ENCODE peak calls at places on chromosomes 11 and 22, in nine cellular contexts. K is NCI-H2029 treated with DMSO at 0.1 percent for 48 hours; F is NAMALWA; B is DMS153; G is stimulated activated CD8-positive, alpha-beta memory T cell treated with anti-CD3 and anti-CD28 coated beads, Interleukin-12 subunit alpha, Interleukin-12 subunit beta, amount 100 ng/mL, for 4 hours; V is stimulated activated CD4-positive, alpha-beta T cell treated with anti-CD3 and anti-CD28 coated beads, Interleukin-12 subunit alpha, Interleukin-12 subunit beta, amount 100 ng/mL, for 24 hours; T is A549; Y is NCI-H446; M is activated T-cell treated with anti-CD3 and anti-CD28 coated beads for 48 hours. C is an unnamed sample.

GRCh38 chr11:122045181-122045586 is 70.8 kb downstream of the BLID start:
- DNase-seq in K (no peak), F (no peak), B (no peak), G (no peak), V (no peak), T (no peak), Y (no peak), M (no peak), C (no peak)

GRCh38 chr11:95920460-95921105 is 3.3 kb downstream of the MTMR2 start:
- DNase-seq in K (no peak), F (no peak), B (no peak), G (no peak), V (no peak), T (no peak), Y (peak), M (no peak), C (no peak)

GRCh38 chr11:134376150-134376921 is 35.7 kb downstream of the B3GAT1 start:
- DNase-seq in K (no peak), F (no peak), B (no peak), G (no peak), V (no peak), T (no peak), Y (no peak), M (no peak), C (no peak)

GRCh38 chr22:39233736-39234120 is 11.1 kb downstream of the PDGFB start:
- DNase-seq in K (no peak), F (no peak), B (no peak), G (no peak), V (no peak), T (no peak), Y (no peak), M (no peak), C (no peak)

GRCh38 chr11:127059286-127060200 is 59.0 kb upstream of the KIRREL3 start:
- DNase-seq in K (no peak), F (no peak), B (no peak), G (no peak), V (no peak), T (no peak), Y (no peak), M (no peak), C (no peak)

GRCh38 chr22:49286236-49286760 is 541.4 kb downstream of the BRD1 start:
- DNase-seq in K (no peak), F (no peak), B (no peak), G (no peak), V (no peak), T (no peak), Y (no peak), M (no peak), C (no peak)

GRCh38 chr11:22703040-22703439 is 36.6 kb downstream of the GAS2 start:
- DNase-seq in K (peak), F (no peak), B (peak), G (no peak), V (no peak), T (peak), Y (peak), M (no peak), C (no peak)

GRCh38 chr11:118012083-118012669 is 26.0 kb downstream of the IL10RA start:
- DNase-seq in K (no peak), F (peak), B (no peak), G (no peak), V (no peak), T (no peak), Y (peak), M (no peak), C (peak)

GRCh38 chr11:122170815-122171475 is 54.9 kb upstream of the BLID start:
- DNase-seq in K (no peak), F (no peak), B (no peak), G (no peak), V (no peak), T (no peak), Y (no peak), M (no peak), C (no peak)

GRCh38 chr11:102267602-102268001 is 49.7 kb upstream of the BIRC3 start:
- DNase-seq in K (no peak), F (no peak), B (no peak), G (no peak), V (no peak), T (peak), Y (no peak), M (no peak), C (no peak)

GRCh38 chr22:36343070-36343719 is 44.6 kb downstream of the MYH9 start:
- DNase-seq in K (peak), F (no peak), B (peak), G (no peak), V (no peak), T (no peak), Y (no peak), M (no peak), C (no peak)

GRCh38 chr11:119316017-119316728 is 757 bp downstream of the MCAM start:
- DNase-seq in K (no peak), F (no peak), B (peak), G (no peak), V (no peak), T (no peak), Y (peak), M (no peak), C (no peak)

GRCh38 chr11:43360361-43361032 is 1.8 kb downstream of the TTC17 start:
- DNase-seq in K (no peak), F (peak), B (no peak), G (no peak), V (no peak), T (no peak), Y (peak), M (no peak), C (peak)

GRCh38 chr22:39690901-39691620 is 120.5 kb downstream of the CACNA1I start:
- DNase-seq in K (no peak), F (no peak), B (no peak), G (no peak), V (peak), T (no peak), Y (no peak), M (peak), C (no peak)

GRCh38 chr11:11987503-11988022 is 20.9 kb downstream of the DKK3 start:
- DNase-seq in K (no peak), F (peak), B (no peak), G (no peak), V (no peak), T (no peak), Y (no peak), M (no peak), C (peak)

GRCh38 chr11:133836076-133836548 is 9.2 kb downstream of the SPATA19 start:
- DNase-seq in K (no peak), F (no peak), B (no peak), G (no peak), V (no peak), T (no peak), Y (no peak), M (no peak), C (no peak)

GRCh38 chr11:67699521-67699920 is 25.1 kb upstream of the ALDH3B2 start:
- DNase-seq in K (no peak), F (no peak), B (no peak), G (no peak), V (no peak), T (no peak), Y (no peak), M (no peak), C (no peak)

GRCh38 chr11:106990322-106990721 is 28.0 kb downstream of the GUCY1A2 start:
- DNase-seq in K (no peak), F (no peak), B (no peak), G (no peak), V (no peak), T (no peak), Y (peak), M (no peak), C (no peak)

GRCh38 chr11:8098361-8098760 is 17.4 kb downstream of the TUB start:
- DNase-seq in K (no peak), F (no peak), B (no peak), G (no peak), V (no peak), T (no peak), Y (no peak), M (no peak), C (no peak)

GRCh38 chr11:17552392-17553248 is 5.6 kb downstream of the OTOG start:
- DNase-seq in K (no peak), F (no peak), B (no peak), G (no peak), V (no peak), T (no peak), Y (no peak), M (no peak), C (peak)

GRCh38 chr11:103673773-103674172 is 362.7 kb upstream of the DDI1 start:
- DNase-seq in K (no peak), F (no peak), B (no peak), G (no peak), V (no peak), T (no peak), Y (no peak), M (no peak), C (no peak)

GRCh38 chr11:93031386-93031785 is 61.9 kb downstream of the MTNR1B start:
- DNase-seq in K (no peak), F (no peak), B (no peak), G (no peak), V (no peak), T (no peak), Y (no peak), M (no peak), C (no peak)

GRCh38 chr11:95520765-95521542 is 268.6 kb downstream of the FAM76B start:
- DNase-seq in K (no peak), F (no peak), B (no peak), G (no peak), V (no peak), T (no peak), Y (peak), M (no peak), C (no peak)

GRCh38 chr11:8360086-8360828 is 96.6 kb upstream of the LMO1 start:
- DNase-seq in K (no peak), F (no peak), B (no peak), G (no peak), V (no peak), T (no peak), Y (no peak), M (no peak), C (no peak)

GRCh38 chr22:35230839-35231584 is 26.3 kb upstream of the HMGXB4 start:
- DNase-seq in K (peak), F (peak), B (peak), G (no peak), V (no peak), T (no peak), Y (peak), M (no peak), C (peak)

GRCh38 chr22:46560696-46561295 is 23.4 kb upstream of the CELSR1 start:
- DNase-seq in K (no peak), F (no peak), B (no peak), G (no peak), V (no peak), T (no peak), Y (no peak), M (no peak), C (no peak)

GRCh38 chr11:111331711-111332479 is 33.5 kb downstream of the POU2AF3 start:
- DNase-seq in K (no peak), F (no peak), B (no peak), G (no peak), V (no peak), T (no peak), Y (peak), M (no peak), C (no peak)

GRCh38 chr11:65047581-65048422 is 6.8 kb downstream of the SAC3D1 start:
- DNase-seq in K (no peak), F (no peak), B (no peak), G (no peak), V (no peak), T (no peak), Y (no peak), M (no peak), C (no peak)

GRCh38 chr11:60910711-60911366 is 3.1 kb upstream of the TMEM109 start:
- DNase-seq in K (no peak), F (no peak), B (no peak), G (no peak), V (no peak), T (no peak), Y (no peak), M (no peak), C (peak)

GRCh38 chr22:47120399-47120798 is 357.9 kb downstream of the TBC1D22A start:
- DNase-seq in K (no peak), F (no peak), B (no peak), G (no peak), V (no peak), T (no peak), Y (no peak), M (no peak), C (no peak)

GRCh38 chr22:20568502-20569058 is 61.2 kb downstream of the MED15 start:
- DNase-seq in K (no peak), F (no peak), B (no peak), G (no peak), V (no peak), T (no peak), Y (no peak), M (no peak), C (no peak)

GRCh38 chr11:80538040-80538439 is 1097.2 kb upstream of the TENM4 start:
- DNase-seq in K (no peak), F (no peak), B (no peak), G (no peak), V (no peak), T (no peak), Y (no peak), M (no peak), C (no peak)

GRCh38 chr11:2212411-2213251 is 41.0 kb upstream of the TH start:
- DNase-seq in K (no peak), F (no peak), B (no peak), G (no peak), V (no peak), T (no peak), Y (no peak), M (no peak), C (no peak)

GRCh38 chr11:2797181-2797711 is 88.3 kb downstream of the CDKN1C start:
- DNase-seq in K (no peak), F (no peak), B (no peak), G (no peak), V (no peak), T (no peak), Y (no peak), M (no peak), C (no peak)

GRCh38 chr11:133778161-133778560 is 67.2 kb downstream of the SPATA19 start:
- DNase-seq in K (no peak), F (no peak), B (no peak), G (no peak), V (no peak), T (no peak), Y (no peak), M (no peak), C (no peak)

GRCh38 chr22:23036684-23037428 is 33.5 kb upstream of the GNAZ start:
- DNase-seq in K (peak), F (peak), B (peak), G (no peak), V (no peak), T (no peak), Y (peak), M (no peak), C (no peak)